ENCODE peak calls at places on chromosomes 16 and 17, in seven cellular contexts. N is GM18507, V is transverse colon, K is NCI-H1930, U is head of caudate nucleus, X is AML-193, Z is GM19239. P is an unnamed sample.

GRCh38 chr17:4587803-4588202 is 3.5 kb downstream of the SMTNL2 start:
- DNase-seq in N (no peak), K (no peak), V (no peak), U (no peak), X (no peak), Z (no peak), P (no peak)

GRCh38 chr16:55701442-55702319 is 45.9 kb downstream of the SLC6A2 start:
- DNase-seq in V (peak), Z (peak), U (peak), K (peak), N (peak), X (peak), P (no peak)

GRCh38 chr16:22318690-22319358 is 21.6 kb downstream of the POLR3E start:
- DNase-seq in X (peak), U (no peak), V (peak), K (no peak), N (no peak), Z (peak), P (no peak)

GRCh38 chr16:8720080-8720966 is 45.9 kb downstream of the ABAT start:
- DNase-seq in Z (no peak), K (peak), N (no peak), U (no peak), X (no peak), V (no peak), P (no peak)

GRCh38 chr17:66537518-66537917 is 235.1 kb downstream of the PRKCA start:
- DNase-seq in U (no peak), K (no peak), V (no peak), X (peak), Z (no peak), N (no peak), P (no peak)

GRCh38 chr16:30585022-30585399 is 486 bp downstream of the ZNF785 start:
- DNase-seq in K (no peak), N (no peak), X (no peak), V (peak), Z (no peak), U (peak), P (no peak)

GRCh38 chr16:228151-228855 is 946 bp downstream of the LUC7L start:
- DNase-seq in V (no peak), K (no peak), Z (no peak), U (no peak), X (no peak), N (no peak), P (no peak)

GRCh38 chr16:29760567-29761279 is 14.9 kb upstream of the C16orf54 start:
- DNase-seq in Z (no peak), X (no peak), V (no peak), U (no peak), K (no peak), N (no peak), P (no peak)

GRCh38 chr17:72877348-72877747 is 215.1 kb downstream of the SLC39A11 start:
- DNase-seq in Z (no peak), U (no peak), X (no peak), V (no peak), N (no peak), K (no peak), P (no peak)

GRCh38 chr16:89430436-89431157 is 59.8 kb downstream of the ANKRD11 start:
- DNase-seq in V (peak), N (no peak), Z (no peak), U (no peak), X (no peak), K (no peak), P (no peak)

GRCh38 chr16:74275031-74275636 is 21.5 kb upstream of the PSMD7 start:
- DNase-seq in N (no peak), K (no peak), X (peak), U (no peak), Z (no peak), V (no peak), P (no peak)

GRCh38 chr17:76540381-76541300 is 797 bp downstream of the PRCD start:
- DNase-seq in K (peak), Z (peak), N (no peak), V (peak), U (peak), X (no peak), P (no peak)

GRCh38 chr16:83899272-83899897 is 470 bp downstream of the MLYCD start:
- DNase-seq in N (peak), K (no peak), U (peak), X (peak), V (peak), Z (peak), P (peak)

GRCh38 chr17:512926-513325 is 160.3 kb upstream of the RPH3AL start:
- DNase-seq in N (no peak), X (no peak), V (no peak), Z (no peak), K (no peak), U (no peak), P (no peak)

GRCh38 chr16:28865722-28866453 is 2.2 kb downstream of the SH2B1 start:
- DNase-seq in K (no peak), X (no peak), V (no peak), U (no peak), N (no peak), Z (no peak), P (no peak)

GRCh38 chr17:72940511-72940910 is 152.0 kb downstream of the SLC39A11 start:
- DNase-seq in V (no peak), U (no peak), K (no peak), Z (no peak), N (no peak), X (no peak), P (no peak)

GRCh38 chr17:63113167-63113566 is 147.1 kb downstream of the TANC2 start:
- DNase-seq in U (no peak), X (no peak), V (no peak), K (no peak), N (no peak), Z (no peak), P (no peak)

GRCh38 chr17:2397247-2398171 is 3.4 kb downstream of the MNT start:
- DNase-seq in V (no peak), U (no peak), X (no peak), K (no peak), N (no peak), Z (no peak), P (no peak)

GRCh38 chr16:68563631-68564366 is 24.7 kb downstream of the ZFP90 start:
- DNase-seq in V (no peak), U (no peak), Z (no peak), N (no peak), X (no peak), K (no peak), P (no peak)

GRCh38 chr17:55110521-55110920 is 142.0 kb downstream of the STXBP4 start:
- DNase-seq in U (no peak), V (no peak), K (no peak), X (no peak), Z (no peak), N (no peak), P (no peak)

GRCh38 chr17:43574896-43575525 is 28.9 kb upstream of the ETV4 start:
- DNase-seq in Z (no peak), U (no peak), N (no peak), V (no peak), K (no peak), X (no peak), P (no peak)

GRCh38 chr17:43945074-43945824 is 3.0 kb upstream of the PPY start:
- DNase-seq in X (no peak), U (no peak), Z (no peak), K (no peak), N (no peak), V (no peak), P (no peak)

GRCh38 chr17:9529033-9529748 is 46.4 kb downstream of the STX8 start:
- DNase-seq in Z (peak), N (peak), X (no peak), K (no peak), V (no peak), U (no peak), P (no peak)

GRCh38 chr16:53773881-53774280 is 69.9 kb downstream of the FTO start:
- DNase-seq in X (no peak), N (no peak), Z (no peak), U (no peak), V (no peak), K (no peak), P (no peak)

GRCh38 chr16:626787-627457 is 3.9 kb upstream of the WFIKKN1 start:
- DNase-seq in N (no peak), V (no peak), U (peak), Z (no peak), X (no peak), K (no peak), P (no peak)

GRCh38 chr17:48238933-48239602 is 131.5 kb downstream of the SNX11 start:
- DNase-seq in U (no peak), X (no peak), K (no peak), N (no peak), V (no peak), Z (no peak), P (no peak)

GRCh38 chr16:73369841-73370240 is 321.9 kb upstream of the ZFHX3 start:
- DNase-seq in N (no peak), U (no peak), Z (no peak), K (no peak), X (no peak), V (no peak), P (no peak)

GRCh38 chr17:40819528-40820125 is 2.8 kb downstream of the KRT10 start:
- DNase-seq in K (no peak), Z (no peak), X (peak), N (no peak), V (no peak), U (no peak), P (no peak)

GRCh38 chr17:57512258-57512657 is 232.8 kb downstream of the CCDC182 start:
- DNase-seq in Z (no peak), V (no peak), X (no peak), U (no peak), K (no peak), N (no peak), P (no peak)

GRCh38 chr16:50598936-50599361 is 50.8 kb downstream of the NKD1 start:
- DNase-seq in U (no peak), X (no peak), V (no peak), K (no peak), Z (no peak), N (no peak), P (no peak)

GRCh38 chr16:54123766-54124165 is 162.8 kb downstream of the IRX3 start:
- DNase-seq in X (no peak), K (no peak), Z (no peak), U (no peak), N (no peak), V (no peak), P (no peak)

GRCh38 chr17:2955931-2956582 is 107.3 kb downstream of the OR1D5 start:
- DNase-seq in N (no peak), U (no peak), Z (no peak), V (no peak), K (no peak), X (no peak), P (no peak)

P was measured in GM12864.